ENCODE peak calls at places on chromosomes 12 and 14, in six cellular contexts. One of them, this sample, is unnamed.

GRCh38 chr12:119828300-119828699 is 48.8 kb downstream of the CIT start:
- DNase-seq in NCI-H510A treated with DMSO at 0.1 percent for 48 hours: no peak
- DNase-seq in NCI-H748 treated with DMSO at 0.1 percent for 48 hours: no peak
- DNase-seq in H4: no peak
- DNase-seq in T-helper 17 cell: no peak
- DNase-seq in lower leg skin: no peak
- DNase-seq in this sample: no peak

GRCh38 chr12:56571131-56571530 is 49.5 kb downstream of the RBMS2 start:
- DNase-seq in NCI-H510A treated with DMSO at 0.1 percent for 48 hours: no peak
- DNase-seq in NCI-H748 treated with DMSO at 0.1 percent for 48 hours: no peak
- DNase-seq in H4: no peak
- DNase-seq in T-helper 17 cell: no peak
- DNase-seq in lower leg skin: no peak
- DNase-seq in this sample: no peak

GRCh38 chr14:89641495-89642162 is 224.6 kb upstream of the FOXN3 start:
- DNase-seq in NCI-H510A treated with DMSO at 0.1 percent for 48 hours: peak
- DNase-seq in NCI-H748 treated with DMSO at 0.1 percent for 48 hours: no peak
- DNase-seq in H4: no peak
- DNase-seq in T-helper 17 cell: no peak
- DNase-seq in lower leg skin: no peak
- DNase-seq in this sample: no peak

GRCh38 chr14:21090194-21090939 is 8.1 kb downstream of the ZNF219 start:
- DNase-seq in NCI-H510A treated with DMSO at 0.1 percent for 48 hours: no peak
- DNase-seq in NCI-H748 treated with DMSO at 0.1 percent for 48 hours: no peak
- DNase-seq in H4: no peak
- DNase-seq in T-helper 17 cell: no peak
- DNase-seq in lower leg skin: no peak
- DNase-seq in this sample: no peak

GRCh38 chr12:58310828-58311273 is 369.5 kb downstream of the ATP23 start:
- DNase-seq in NCI-H510A treated with DMSO at 0.1 percent for 48 hours: no peak
- DNase-seq in NCI-H748 treated with DMSO at 0.1 percent for 48 hours: no peak
- DNase-seq in H4: peak
- DNase-seq in T-helper 17 cell: no peak
- DNase-seq in lower leg skin: peak
- DNase-seq in this sample: no peak

GRCh38 chr12:59736786-59737185 is 141.0 kb downstream of the SLC16A7 start:
- DNase-seq in NCI-H510A treated with DMSO at 0.1 percent for 48 hours: no peak
- DNase-seq in NCI-H748 treated with DMSO at 0.1 percent for 48 hours: no peak
- DNase-seq in H4: peak
- DNase-seq in T-helper 17 cell: no peak
- DNase-seq in lower leg skin: no peak
- DNase-seq in this sample: no peak

GRCh38 chr12:113416091-113416754 is 6.0 kb upstream of the SDSL start:
- DNase-seq in NCI-H510A treated with DMSO at 0.1 percent for 48 hours: no peak
- DNase-seq in NCI-H748 treated with DMSO at 0.1 percent for 48 hours: no peak
- DNase-seq in H4: no peak
- DNase-seq in T-helper 17 cell: no peak
- DNase-seq in lower leg skin: peak
- DNase-seq in this sample: no peak

GRCh38 chr14:97164014-97164413 is 366.8 kb downstream of the VRK1 start:
- DNase-seq in NCI-H510A treated with DMSO at 0.1 percent for 48 hours: no peak
- DNase-seq in NCI-H748 treated with DMSO at 0.1 percent for 48 hours: no peak
- DNase-seq in H4: no peak
- DNase-seq in T-helper 17 cell: no peak
- DNase-seq in lower leg skin: no peak
- DNase-seq in this sample: no peak

GRCh38 chr14:75158843-75159614 is 17.4 kb downstream of the TMED10 start:
- DNase-seq in NCI-H510A treated with DMSO at 0.1 percent for 48 hours: no peak
- DNase-seq in NCI-H748 treated with DMSO at 0.1 percent for 48 hours: no peak
- DNase-seq in H4: no peak
- DNase-seq in T-helper 17 cell: no peak
- DNase-seq in lower leg skin: no peak
- DNase-seq in this sample: no peak

GRCh38 chr14:68076451-68076850 is 256.9 kb downstream of the RAD51B start:
- DNase-seq in NCI-H510A treated with DMSO at 0.1 percent for 48 hours: no peak
- DNase-seq in NCI-H748 treated with DMSO at 0.1 percent for 48 hours: no peak
- DNase-seq in H4: no peak
- DNase-seq in T-helper 17 cell: no peak
- DNase-seq in lower leg skin: no peak
- DNase-seq in this sample: no peak

GRCh38 chr12:113057565-113058485 is 1.3 kb downstream of the DTX1 start:
- DNase-seq in NCI-H510A treated with DMSO at 0.1 percent for 48 hours: no peak
- DNase-seq in NCI-H748 treated with DMSO at 0.1 percent for 48 hours: no peak
- DNase-seq in H4: no peak
- DNase-seq in T-helper 17 cell: no peak
- DNase-seq in lower leg skin: no peak
- DNase-seq in this sample: no peak

GRCh38 chr12:69401940-69402339 is 42.4 kb downstream of the YEATS4 start:
- DNase-seq in NCI-H510A treated with DMSO at 0.1 percent for 48 hours: no peak
- DNase-seq in NCI-H748 treated with DMSO at 0.1 percent for 48 hours: no peak
- DNase-seq in H4: no peak
- DNase-seq in T-helper 17 cell: no peak
- DNase-seq in lower leg skin: no peak
- DNase-seq in this sample: no peak

GRCh38 chr14:99274346-99275221 is 2.6 kb upstream of the BCL11B start:
- DNase-seq in NCI-H510A treated with DMSO at 0.1 percent for 48 hours: peak
- DNase-seq in NCI-H748 treated with DMSO at 0.1 percent for 48 hours: peak
- DNase-seq in H4: peak
- DNase-seq in T-helper 17 cell: no peak
- DNase-seq in lower leg skin: peak
- DNase-seq in this sample: peak

GRCh38 chr12:80830533-80831088 is 107.1 kb downstream of the LIN7A start:
- DNase-seq in NCI-H510A treated with DMSO at 0.1 percent for 48 hours: no peak
- DNase-seq in NCI-H748 treated with DMSO at 0.1 percent for 48 hours: no peak
- DNase-seq in H4: no peak
- DNase-seq in T-helper 17 cell: no peak
- DNase-seq in lower leg skin: no peak
- DNase-seq in this sample: no peak

GRCh38 chr14:90758959-90759358 is 57.3 kb downstream of the TTC7B start:
- DNase-seq in NCI-H510A treated with DMSO at 0.1 percent for 48 hours: no peak
- DNase-seq in NCI-H748 treated with DMSO at 0.1 percent for 48 hours: no peak
- DNase-seq in H4: no peak
- DNase-seq in T-helper 17 cell: no peak
- DNase-seq in lower leg skin: peak
- DNase-seq in this sample: no peak

GRCh38 chr14:36506732-36507614 is 13.1 kb downstream of the NKX2-1 start:
- DNase-seq in NCI-H510A treated with DMSO at 0.1 percent for 48 hours: no peak
- DNase-seq in NCI-H748 treated with DMSO at 0.1 percent for 48 hours: no peak
- DNase-seq in H4: no peak
- DNase-seq in T-helper 17 cell: no peak
- DNase-seq in lower leg skin: no peak
- DNase-seq in this sample: peak

GRCh38 chr14:100400115-100400514 is 77.0 kb downstream of the SLC25A47 start:
- DNase-seq in NCI-H510A treated with DMSO at 0.1 percent for 48 hours: no peak
- DNase-seq in NCI-H748 treated with DMSO at 0.1 percent for 48 hours: no peak
- DNase-seq in H4: no peak
- DNase-seq in T-helper 17 cell: no peak
- DNase-seq in lower leg skin: no peak
- DNase-seq in this sample: no peak

GRCh38 chr12:4855121-4855924 is 54.4 kb upstream of the KCNA1 start:
- DNase-seq in NCI-H510A treated with DMSO at 0.1 percent for 48 hours: peak
- DNase-seq in NCI-H748 treated with DMSO at 0.1 percent for 48 hours: peak
- DNase-seq in H4: peak
- DNase-seq in T-helper 17 cell: no peak
- DNase-seq in lower leg skin: peak
- DNase-seq in this sample: peak

GRCh38 chr12:105658389-105658788 is 327.9 kb downstream of the C12orf75 start:
- DNase-seq in NCI-H510A treated with DMSO at 0.1 percent for 48 hours: no peak
- DNase-seq in NCI-H748 treated with DMSO at 0.1 percent for 48 hours: no peak
- DNase-seq in H4: no peak
- DNase-seq in T-helper 17 cell: no peak
- DNase-seq in lower leg skin: no peak
- DNase-seq in this sample: no peak

GRCh38 chr12:125271850-125272249 is 206.6 kb downstream of the AACS start:
- DNase-seq in NCI-H510A treated with DMSO at 0.1 percent for 48 hours: no peak
- DNase-seq in NCI-H748 treated with DMSO at 0.1 percent for 48 hours: no peak
- DNase-seq in H4: no peak
- DNase-seq in T-helper 17 cell: no peak
- DNase-seq in lower leg skin: no peak
- DNase-seq in this sample: no peak

GRCh38 chr14:104582649-104583048 is 3.1 kb downstream of the C14orf180 start:
- DNase-seq in NCI-H510A treated with DMSO at 0.1 percent for 48 hours: no peak
- DNase-seq in NCI-H748 treated with DMSO at 0.1 percent for 48 hours: no peak
- DNase-seq in H4: no peak
- DNase-seq in T-helper 17 cell: no peak
- DNase-seq in lower leg skin: no peak
- DNase-seq in this sample: no peak

GRCh38 chr12:95169368-95169767 is 47.9 kb downstream of the FGD6 start:
- DNase-seq in NCI-H510A treated with DMSO at 0.1 percent for 48 hours: no peak
- DNase-seq in NCI-H748 treated with DMSO at 0.1 percent for 48 hours: no peak
- DNase-seq in H4: peak
- DNase-seq in T-helper 17 cell: no peak
- DNase-seq in lower leg skin: no peak
- DNase-seq in this sample: no peak

GRCh38 chr14:75515631-75515999 is 6.7 kb upstream of the BATF start:
- DNase-seq in NCI-H510A treated with DMSO at 0.1 percent for 48 hours: no peak
- DNase-seq in NCI-H748 treated with DMSO at 0.1 percent for 48 hours: no peak
- DNase-seq in H4: no peak
- DNase-seq in T-helper 17 cell: no peak
- DNase-seq in lower leg skin: no peak
- DNase-seq in this sample: no peak

GRCh38 chr14:76690502-76691105 is 70.7 kb upstream of the VASH1 start:
- DNase-seq in NCI-H510A treated with DMSO at 0.1 percent for 48 hours: no peak
- DNase-seq in NCI-H748 treated with DMSO at 0.1 percent for 48 hours: no peak
- DNase-seq in H4: no peak
- DNase-seq in T-helper 17 cell: no peak
- DNase-seq in lower leg skin: no peak
- DNase-seq in this sample: no peak

GRCh38 chr14:70180718-70181117 is 8.0 kb downstream of the SLC8A3 start:
- DNase-seq in NCI-H510A treated with DMSO at 0.1 percent for 48 hours: no peak
- DNase-seq in NCI-H748 treated with DMSO at 0.1 percent for 48 hours: no peak
- DNase-seq in H4: no peak
- DNase-seq in T-helper 17 cell: no peak
- DNase-seq in lower leg skin: no peak
- DNase-seq in this sample: no peak